ENCODE peak calls at places on chromosomes 4 and X, in eight cellular contexts. T, B, L, Y, M, Z, O and Q are unnamed samples.

GRCh38 chr4:76896731-76897521 is 1.0 kb downstream of the SOWAHB start:
- DNase-seq in T (no peak), B (peak; percentile 68), L (no peak), Y (peak; percentile 84), M (peak; percentile 74), Z (no peak), O (peak; percentile 73), Q (peak; percentile 34)

GRCh38 chr4:112704991-112705845 is 68.3 kb downstream of the LARP7 start:
- DNase-seq in T (no peak), B (peak; percentile 37), L (no peak), Y (no peak), M (peak; percentile 64), Z (no peak), O (peak; percentile 61), Q (peak; percentile 67)

GRCh38 chr4:121736735-121737351 is 28.1 kb downstream of the SMIM43 start:
- DNase-seq in T (no peak), B (no peak), L (peak; percentile 64), Y (no peak), M (peak; percentile 50), Z (no peak), O (peak; percentile 76), Q (peak; percentile 49)

GRCh38 chrX:54447461-54447860 is 7.3 kb downstream of the TSR2 start:
- DNase-seq in T (no peak), B (no peak), L (no peak), Y (no peak), M (peak; percentile 64), Z (peak; percentile 38), O (peak; percentile 45), Q (peak; percentile 28)

GRCh38 chrX:9995855-9996339 is 28.7 kb downstream of the CLDN34 start:
- DNase-seq in T (no peak), B (peak; percentile 79), L (peak; percentile 52), Y (peak; percentile 93), M (peak; percentile 82), Z (peak; percentile 69), O (peak; percentile 83), Q (peak; percentile 89)

GRCh38 chr4:119729815-119730643 is 101.4 kb upstream of the PDE5A start:
- DNase-seq in T (no peak), B (no peak), L (peak; percentile 91), Y (no peak), M (no peak), Z (no peak), O (no peak), Q (peak; percentile 28)

GRCh38 chrX:132331000-132331399 is 111.8 kb upstream of the RAP2C start:
- DNase-seq in T (no peak), B (no peak), L (no peak), Y (no peak), M (peak; percentile 9), Z (no peak), O (no peak), Q (no peak)

GRCh38 chr4:26912810-26913209 is 52.2 kb downstream of the STIM2 start:
- DNase-seq in T (no peak), B (no peak), L (no peak), Y (peak; percentile 28), M (peak; percentile 20), Z (no peak), O (no peak), Q (no peak)

GRCh38 chr4:156378053-156378665 is 424.5 kb upstream of the CTSO start:
- DNase-seq in T (no peak), B (peak; percentile 14), L (no peak), Y (no peak), M (peak; percentile 66), Z (peak; percentile 15), O (peak; percentile 71), Q (peak; percentile 52)

GRCh38 chrX:132488819-132489255 is at the start of gene MBNL3:
- DNase-seq in T (peak; percentile 22), B (peak; percentile 54), L (peak; percentile 68), Y (peak; percentile 86), M (peak; percentile 74), Z (no peak), O (peak; percentile 64), Q (peak; percentile 68)

GRCh38 chr4:27087306-27088045 is 226.8 kb downstream of the STIM2 start:
- DNase-seq in T (no peak), B (no peak), L (no peak), Y (no peak), M (peak; percentile 61), Z (peak; percentile 58), O (peak; percentile 55), Q (no peak)

GRCh38 chrX:114924846-114925245 is 92.6 kb downstream of the IL13RA2 start:
- DNase-seq in T (no peak), B (no peak), L (peak; percentile 69), Y (no peak), M (peak; percentile 81), Z (peak; percentile 3), O (peak; percentile 28), Q (no peak)

GRCh38 chr4:184433258-184433892 is 41.0 kb downstream of the IRF2 start:
- DNase-seq in T (no peak), B (no peak), L (no peak), Y (peak; percentile 79), M (no peak), Z (no peak), O (no peak), Q (no peak)

GRCh38 chr4:121943941-121944340 is 7.9 kb downstream of the TRPC3 start:
- DNase-seq in T (no peak), B (no peak), L (no peak), Y (no peak), M (peak; percentile 85), Z (no peak), O (peak; percentile 86), Q (no peak)

GRCh38 chr4:139902328-139903217 is 237.0 kb downstream of the MGST2 start:
- DNase-seq in T (no peak), B (no peak), L (no peak), Y (no peak), M (no peak), Z (no peak), O (no peak), Q (peak; percentile 47)

GRCh38 chrX:71543316-71543715 is 10.4 kb downstream of the OGT start:
- DNase-seq in T (no peak), B (no peak), L (peak; percentile 95), Y (no peak), M (no peak), Z (no peak), O (no peak), Q (no peak)

GRCh38 chr4:109040441-109040840 is 262.0 kb downstream of the COL25A1 start:
- DNase-seq in T (no peak), B (no peak), L (no peak), Y (no peak), M (no peak), Z (no peak), O (no peak), Q (no peak)
- H3K4me3 ChIP-seq in T (no peak overlapping the region), B (no peak overlapping the region), L (no peak overlapping the region), Y (no peak overlapping the region), M (no peak overlapping the region), Z (no peak overlapping the region), O (no peak overlapping the region), Q (no peak overlapping the region)

GRCh38 chr4:2058264-2059033 is 678 bp upstream of the NAT8L start:
- DNase-seq in T (no peak), B (peak; percentile 13), L (no peak), Y (peak; percentile 72), M (no peak), Z (no peak), O (peak; percentile 57), Q (no peak)
- H3K4me3 ChIP-seq in T (peak overlapping the region; percentile 25), B (peak overlapping the region; percentile 28), L (peak overlapping the region; percentile 44), Y (no peak overlapping the region), M (no peak overlapping the region), Z (peak overlapping the region; percentile 50), O (peak overlapping the region; percentile 59), Q (peak overlapping the region; percentile 60)

GRCh38 chr4:152045397-152045780 is 284.6 kb upstream of the GATB start:
- DNase-seq in T (no peak), B (peak; percentile 33), L (no peak), Y (no peak), M (no peak), Z (no peak), O (no peak), Q (no peak)

GRCh38 chr4:152050098-152050497 is 289.3 kb upstream of the GATB start:
- DNase-seq in T (no peak), B (peak; percentile 68), L (no peak), Y (no peak), M (no peak), Z (no peak), O (no peak), Q (no peak)

GRCh38 chr4:152047451-152047850 is 286.6 kb upstream of the GATB start:
- DNase-seq in T (no peak), B (no peak), L (no peak), Y (no peak), M (peak; percentile 18), Z (no peak), O (no peak), Q (no peak)

GRCh38 chr4:152044341-152044740 is 283.5 kb upstream of the GATB start:
- DNase-seq in T (no peak), B (no peak), L (no peak), Y (no peak), M (no peak), Z (no peak), O (no peak), Q (no peak)

GRCh38 chr4:152045781-152046571 is 285.2 kb upstream of the GATB start:
- DNase-seq in T (no peak), B (peak; percentile 64), L (peak; percentile 63), Y (peak; percentile 84), M (peak; percentile 98), Z (peak; percentile 68), O (peak; percentile 96), Q (peak; percentile 66)
- H3K4me3 ChIP-seq in T (peak overlapping the region; percentile 19), B (peak overlapping the region; percentile 22), L (peak overlapping the region; percentile 21), Y (no peak overlapping the region), M (peak overlapping the region; percentile 14), Z (peak overlapping the region; percentile 28), O (peak overlapping the region; percentile 47), Q (peak overlapping the region; percentile 38)

GRCh38 chr4:153789741-153790651 is 1.1 kb upstream of the SFRP2 start:
- DNase-seq in T (no peak), B (no peak), L (no peak), Y (no peak), M (peak; percentile 93), Z (peak; percentile 94), O (peak; percentile 97), Q (no peak)
- H3K4me3 ChIP-seq in T (peak overlapping the region; percentile 30), B (no peak overlapping the region), L (no peak overlapping the region), Y (no peak overlapping the region), M (peak overlapping the region; percentile 42), Z (peak overlapping the region; percentile 90), O (peak overlapping the region; percentile 89), Q (peak overlapping the region; percentile 32)

DNA sequence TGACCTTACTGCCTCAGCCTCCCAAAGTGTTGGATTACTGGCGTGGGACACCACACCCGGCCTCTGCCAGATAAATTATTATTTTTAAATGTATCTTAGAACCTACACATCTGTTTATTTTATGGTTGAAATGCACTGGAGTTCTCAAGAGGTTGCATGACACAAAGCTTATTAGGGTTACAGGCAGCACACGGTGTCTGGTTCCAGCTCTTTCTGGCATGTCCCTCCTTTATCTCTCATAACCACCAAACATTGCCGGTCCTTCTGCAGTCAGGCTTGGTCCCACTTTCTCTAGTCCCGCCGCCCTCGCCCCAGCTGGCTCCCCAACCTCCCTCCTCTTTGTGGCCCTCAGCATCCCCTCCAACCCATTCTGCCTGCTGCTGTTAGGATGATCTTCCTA is 39.7 kb upstream of the SPRY1 start:
- DNase-seq in T (no peak), B (no peak), L (no peak), Y (no peak), M (no peak), Z (no peak), O (no peak), Q (no peak)
- H3K4me3 ChIP-seq in T (no peak overlapping the region), B (no peak overlapping the region), L (no peak overlapping the region), Y (no peak overlapping the region), M (no peak overlapping the region), Z (no peak overlapping the region), O (no peak overlapping the region), Q (no peak overlapping the region)

GRCh38 chr4:445410-445809 is 53.5 kb downstream of the ZNF721 start:
- DNase-seq in T (no peak), B (no peak), L (no peak), Y (no peak), M (no peak), Z (no peak), O (no peak), Q (no peak)
- H3K4me3 ChIP-seq in T (no peak overlapping the region), B (no peak overlapping the region), L (peak overlapping the region; percentile 9), Y (no peak overlapping the region), M (no peak overlapping the region), Z (no peak overlapping the region), O (no peak overlapping the region), Q (no peak overlapping the region)